ENCODE peak calls at places on chromosomes 1 and 21, in six cellular contexts. One of them, this sample, is unnamed.

GRCh38 chr1:20405893-20406604 is 80.0 kb downstream of the CAMK2N1 start:
- DNase-seq in IMR-90: peak; percentile 45
- DNase-seq in RWPE1: no peak
- DNase-seq in right lobe of liver: no peak
- DNase-seq in CD4-positive, CD25-positive, alpha-beta regulatory T cell: no peak
- DNase-seq in brain microvascular endothelial cell: peak; percentile 27
- DNase-seq in this sample: no peak

GRCh38 chr1:192441492-192441891 is 124.7 kb downstream of the RGS21 start:
- DNase-seq in IMR-90: no peak
- DNase-seq in brain microvascular endothelial cell: no peak
- DNase-seq in RWPE1: no peak
- DNase-seq in CD4-positive, CD25-positive, alpha-beta regulatory T cell: no peak
- DNase-seq in right lobe of liver: no peak
- DNase-seq in this sample: no peak

GRCh38 chr1:57824535-57824934 is 400.7 kb upstream of the DAB1 start:
- DNase-seq in right lobe of liver: no peak
- DNase-seq in RWPE1: peak; percentile 49
- DNase-seq in brain microvascular endothelial cell: no peak
- DNase-seq in CD4-positive, CD25-positive, alpha-beta regulatory T cell: no peak
- DNase-seq in IMR-90: no peak
- DNase-seq in this sample: no peak

GRCh38 chr1:34415140-34415539 is 238.4 kb downstream of the C1orf94 start:
- DNase-seq in IMR-90: no peak
- DNase-seq in brain microvascular endothelial cell: no peak
- DNase-seq in CD4-positive, CD25-positive, alpha-beta regulatory T cell: no peak
- DNase-seq in RWPE1: no peak
- DNase-seq in right lobe of liver: no peak
- DNase-seq in this sample: no peak

GRCh38 chr1:92709738-92710137 is 75.2 kb downstream of the EVI5 start:
- DNase-seq in right lobe of liver: peak; percentile 53
- DNase-seq in IMR-90: peak; percentile 91
- DNase-seq in brain microvascular endothelial cell: peak; percentile 73
- DNase-seq in CD4-positive, CD25-positive, alpha-beta regulatory T cell: no peak
- DNase-seq in RWPE1: peak; percentile 34
- DNase-seq in this sample: no peak

GRCh38 chr1:167671727-167672511 is 41.9 kb downstream of the RCSD1 start:
- DNase-seq in CD4-positive, CD25-positive, alpha-beta regulatory T cell: no peak
- DNase-seq in right lobe of liver: no peak
- DNase-seq in IMR-90: no peak
- DNase-seq in brain microvascular endothelial cell: no peak
- DNase-seq in RWPE1: no peak
- DNase-seq in this sample: no peak

GRCh38 chr1:220235462-220235861 is 36.8 kb downstream of the RAB3GAP2 start:
- DNase-seq in RWPE1: peak; percentile 18
- DNase-seq in right lobe of liver: no peak
- DNase-seq in IMR-90: peak; percentile 41
- DNase-seq in CD4-positive, CD25-positive, alpha-beta regulatory T cell: no peak
- DNase-seq in brain microvascular endothelial cell: no peak
- DNase-seq in this sample: no peak

GRCh38 chr1:165928075-165928731 is 100.8 kb downstream of the UCK2 start:
- DNase-seq in IMR-90: peak; percentile 56
- DNase-seq in brain microvascular endothelial cell: peak; percentile 58
- DNase-seq in RWPE1: peak; percentile 41
- DNase-seq in right lobe of liver: peak; percentile 54
- DNase-seq in CD4-positive, CD25-positive, alpha-beta regulatory T cell: no peak
- DNase-seq in this sample: no peak

GRCh38 chr1:234611799-234612351 is 1.9 kb upstream of the IRF2BP2 start:
- DNase-seq in IMR-90: no peak
- DNase-seq in CD4-positive, CD25-positive, alpha-beta regulatory T cell: peak; percentile 33
- DNase-seq in right lobe of liver: peak; percentile 80
- DNase-seq in RWPE1: no peak
- DNase-seq in brain microvascular endothelial cell: peak; percentile 55
- DNase-seq in this sample: peak; percentile 8

GRCh38 chr21:31850886-31851285 is 21.9 kb upstream of the HUNK start:
- DNase-seq in right lobe of liver: no peak
- DNase-seq in RWPE1: no peak
- DNase-seq in brain microvascular endothelial cell: no peak
- DNase-seq in IMR-90: no peak
- DNase-seq in CD4-positive, CD25-positive, alpha-beta regulatory T cell: no peak
- DNase-seq in this sample: no peak

GRCh38 chr1:209383422-209383821 is 200.1 kb upstream of the CAMK1G start:
- DNase-seq in right lobe of liver: no peak
- DNase-seq in RWPE1: peak; percentile 52
- DNase-seq in brain microvascular endothelial cell: no peak
- DNase-seq in IMR-90: no peak
- DNase-seq in CD4-positive, CD25-positive, alpha-beta regulatory T cell: no peak
- DNase-seq in this sample: no peak

GRCh38 chr1:208349679-208350330 is 105.6 kb upstream of the PLXNA2 start:
- DNase-seq in right lobe of liver: no peak
- DNase-seq in CD4-positive, CD25-positive, alpha-beta regulatory T cell: no peak
- DNase-seq in brain microvascular endothelial cell: no peak
- DNase-seq in IMR-90: no peak
- DNase-seq in RWPE1: no peak
- DNase-seq in this sample: no peak

GRCh38 chr1:196309386-196309785 is 298.9 kb downstream of the KCNT2 start:
- DNase-seq in brain microvascular endothelial cell: no peak
- DNase-seq in RWPE1: peak; percentile 38
- DNase-seq in CD4-positive, CD25-positive, alpha-beta regulatory T cell: no peak
- DNase-seq in IMR-90: peak; percentile 68
- DNase-seq in right lobe of liver: no peak
- DNase-seq in this sample: no peak

GRCh38 chr1:214476229-214476957 is 75.0 kb downstream of the PTPN14 start:
- DNase-seq in right lobe of liver: no peak
- DNase-seq in brain microvascular endothelial cell: peak; percentile 34
- DNase-seq in RWPE1: peak; percentile 54
- DNase-seq in CD4-positive, CD25-positive, alpha-beta regulatory T cell: no peak
- DNase-seq in IMR-90: no peak
- DNase-seq in this sample: no peak

GRCh38 chr21:45309069-45309521 is 21.4 kb upstream of the POFUT2 start:
- DNase-seq in CD4-positive, CD25-positive, alpha-beta regulatory T cell: no peak
- DNase-seq in right lobe of liver: peak; percentile 71
- DNase-seq in IMR-90: peak; percentile 64
- DNase-seq in brain microvascular endothelial cell: peak; percentile 84
- DNase-seq in RWPE1: no peak
- DNase-seq in this sample: no peak

GRCh38 chr21:35565204-35565611 is 495.1 kb downstream of the SETD4 start:
- DNase-seq in RWPE1: peak; percentile 24
- DNase-seq in right lobe of liver: no peak
- DNase-seq in brain microvascular endothelial cell: peak; percentile 92
- DNase-seq in CD4-positive, CD25-positive, alpha-beta regulatory T cell: no peak
- DNase-seq in IMR-90: peak; percentile 95
- DNase-seq in this sample: no peak

GRCh38 chr1:238489006-238489405 is 598.3 kb upstream of the ZP4 start:
- DNase-seq in RWPE1: no peak
- DNase-seq in IMR-90: peak; percentile 59
- DNase-seq in right lobe of liver: no peak
- DNase-seq in CD4-positive, CD25-positive, alpha-beta regulatory T cell: no peak
- DNase-seq in brain microvascular endothelial cell: no peak
- DNase-seq in this sample: no peak

GRCh38 chr1:226719596-226720386 is 19.3 kb downstream of the ITPKB start:
- DNase-seq in RWPE1: no peak
- DNase-seq in CD4-positive, CD25-positive, alpha-beta regulatory T cell: no peak
- DNase-seq in IMR-90: no peak
- DNase-seq in right lobe of liver: peak; percentile 32
- DNase-seq in brain microvascular endothelial cell: no peak
- DNase-seq in this sample: no peak

GRCh38 chr1:109739738-109740614 is 862 bp downstream of the GSTM3 start:
- DNase-seq in RWPE1: peak; percentile 66
- DNase-seq in CD4-positive, CD25-positive, alpha-beta regulatory T cell: peak; percentile 77
- DNase-seq in right lobe of liver: peak; percentile 79
- DNase-seq in IMR-90: peak; percentile 55
- DNase-seq in brain microvascular endothelial cell: peak; percentile 65
- DNase-seq in this sample: peak; percentile 77

DNA sequence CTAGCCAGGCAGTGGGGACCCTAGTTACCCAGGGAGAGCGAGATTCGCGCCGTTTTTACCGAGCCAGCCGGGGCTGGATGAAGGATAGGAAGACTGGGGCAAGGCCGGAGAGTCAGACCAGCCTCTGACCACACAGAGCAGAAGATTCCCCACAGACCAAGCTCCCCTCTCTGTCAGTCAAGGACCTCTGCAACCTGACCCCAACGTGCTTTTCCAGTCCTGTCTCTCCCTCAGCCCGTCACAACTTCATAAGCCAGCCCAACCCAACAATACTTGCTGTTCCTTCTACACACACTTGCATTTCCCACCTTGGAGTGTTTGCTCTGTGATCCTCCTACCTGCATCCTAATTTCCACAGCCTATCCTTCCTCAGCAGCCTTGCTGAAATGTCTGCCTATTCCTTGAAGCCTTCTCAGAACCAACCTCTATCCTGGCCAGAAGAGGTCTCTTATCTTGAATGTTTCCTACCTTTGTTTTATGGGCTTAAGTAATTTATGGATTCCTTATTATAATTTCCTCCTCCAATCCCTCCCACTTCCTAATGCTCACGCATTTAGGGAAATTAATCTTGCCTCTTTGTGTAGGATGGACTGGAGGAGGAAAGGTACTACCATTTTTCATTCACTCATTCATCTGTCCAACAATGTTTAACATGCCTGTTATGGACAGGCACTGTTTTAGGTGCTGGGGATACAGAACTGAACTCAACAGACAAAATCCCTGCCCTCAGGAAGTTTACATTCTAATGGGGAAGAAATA is at the start of gene GSTM3:
- DNase-seq in CD4-positive, CD25-positive, alpha-beta regulatory T cell: no peak
- DNase-seq in brain microvascular endothelial cell: no peak
- DNase-seq in RWPE1: no peak
- DNase-seq in right lobe of liver: no peak
- DNase-seq in IMR-90: no peak
- DNase-seq in this sample: no peak
- H3K27ac ChIP-seq in CD4-positive, CD25-positive, alpha-beta regulatory T cell: no peak within 1 kb of the TSS
- H3K27ac ChIP-seq in brain microvascular endothelial cell: peak within 1 kb of the TSS; percentile 31
- H3K27ac ChIP-seq in RWPE1: peak within 1 kb of the TSS; percentile 38
- H3K27ac ChIP-seq in right lobe of liver: no peak within 1 kb of the TSS
- H3K27ac ChIP-seq in IMR-90: peak within 1 kb of the TSS; percentile 38
- H3K27ac ChIP-seq in this sample: peak within 1 kb of the TSS; percentile 56

GRCh38 chr1:200426196-200426595 is 16.4 kb upstream of the ZNF281 start:
- DNase-seq in IMR-90: no peak
- DNase-seq in right lobe of liver: no peak
- DNase-seq in CD4-positive, CD25-positive, alpha-beta regulatory T cell: no peak
- DNase-seq in RWPE1: no peak
- DNase-seq in brain microvascular endothelial cell: no peak
- DNase-seq in this sample: no peak

GRCh38 chr1:200423235-200423634 is 13.4 kb upstream of the ZNF281 start:
- DNase-seq in CD4-positive, CD25-positive, alpha-beta regulatory T cell: no peak
- DNase-seq in right lobe of liver: no peak
- DNase-seq in IMR-90: no peak
- DNase-seq in brain microvascular endothelial cell: no peak
- DNase-seq in RWPE1: no peak
- DNase-seq in this sample: no peak

GRCh38 chr1:200429221-200429751 is 19.4 kb upstream of the ZNF281 start:
- DNase-seq in CD4-positive, CD25-positive, alpha-beta regulatory T cell: no peak
- DNase-seq in brain microvascular endothelial cell: peak; percentile 60
- DNase-seq in RWPE1: no peak
- DNase-seq in right lobe of liver: no peak
- DNase-seq in IMR-90: peak; percentile 62
- DNase-seq in this sample: no peak

GRCh38 chr1:200428482-200429205 is 18.8 kb upstream of the ZNF281 start:
- DNase-seq in CD4-positive, CD25-positive, alpha-beta regulatory T cell: no peak
- DNase-seq in right lobe of liver: no peak
- DNase-seq in RWPE1: no peak
- DNase-seq in brain microvascular endothelial cell: peak; percentile 37
- DNase-seq in IMR-90: peak; percentile 68
- DNase-seq in this sample: no peak

DNA sequence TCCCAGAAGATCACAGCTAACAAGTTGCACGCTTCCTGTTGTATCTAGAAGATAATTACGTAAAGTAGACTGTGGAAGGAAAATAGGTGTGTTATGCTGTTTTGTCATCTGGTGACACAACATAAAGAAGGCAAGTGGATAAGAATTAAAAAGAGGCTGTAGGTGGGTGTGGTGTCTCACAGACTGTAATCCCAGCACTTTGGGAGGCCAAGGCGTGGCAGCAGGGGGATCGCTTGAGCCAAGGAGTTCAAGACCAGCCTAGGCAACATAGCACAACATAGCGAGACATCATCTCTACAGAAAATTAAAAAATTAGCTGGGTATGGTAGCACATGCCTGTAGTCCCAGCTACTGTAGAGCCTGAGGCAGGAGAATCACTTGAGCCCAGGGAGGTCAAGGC is 17.9 kb upstream of the ZNF281 start:
- DNase-seq in brain microvascular endothelial cell: no peak
- DNase-seq in CD4-positive, CD25-positive, alpha-beta regulatory T cell: no peak
- DNase-seq in IMR-90: no peak
- DNase-seq in right lobe of liver: no peak
- DNase-seq in RWPE1: no peak
- DNase-seq in this sample: no peak
- H3K27ac ChIP-seq in brain microvascular endothelial cell: no peak overlapping the region
- H3K27ac ChIP-seq in CD4-positive, CD25-positive, alpha-beta regulatory T cell: no peak overlapping the region
- H3K27ac ChIP-seq in IMR-90: no peak overlapping the region
- H3K27ac ChIP-seq in right lobe of liver: no peak overlapping the region
- H3K27ac ChIP-seq in RWPE1: no peak overlapping the region
- H3K27ac ChIP-seq in this sample: no peak overlapping the region

GRCh38 chr1:24803220-24803619 is 58.0 kb downstream of the CLIC4 start:
- DNase-seq in RWPE1: no peak
- DNase-seq in CD4-positive, CD25-positive, alpha-beta regulatory T cell: no peak
- DNase-seq in IMR-90: no peak
- DNase-seq in brain microvascular endothelial cell: no peak
- DNase-seq in right lobe of liver: no peak
- DNase-seq in this sample: no peak
- H3K27ac ChIP-seq in RWPE1: no peak overlapping the region
- H3K27ac ChIP-seq in CD4-positive, CD25-positive, alpha-beta regulatory T cell: no peak overlapping the region
- H3K27ac ChIP-seq in IMR-90: no peak overlapping the region
- H3K27ac ChIP-seq in brain microvascular endothelial cell: no peak overlapping the region
- H3K27ac ChIP-seq in right lobe of liver: no peak overlapping the region
- H3K27ac ChIP-seq in this sample: no peak overlapping the region

GRCh38 chr1:206956313-206956597 is 10.0 kb upstream of the PIGR start:
- DNase-seq in right lobe of liver: no peak
- DNase-seq in IMR-90: no peak
- DNase-seq in RWPE1: no peak
- DNase-seq in CD4-positive, CD25-positive, alpha-beta regulatory T cell: no peak
- DNase-seq in brain microvascular endothelial cell: no peak
- DNase-seq in this sample: no peak

GRCh38 chr1:206955476-206956312 is 9.4 kb upstream of the PIGR start:
- DNase-seq in IMR-90: no peak
- DNase-seq in CD4-positive, CD25-positive, alpha-beta regulatory T cell: no peak
- DNase-seq in brain microvascular endothelial cell: no peak
- DNase-seq in right lobe of liver: peak; percentile 73
- DNase-seq in RWPE1: no peak
- DNase-seq in this sample: no peak

GRCh38 chr1:206960676-206961386 is 9.4 kb downstream of the FCAMR start:
- DNase-seq in IMR-90: no peak
- DNase-seq in brain microvascular endothelial cell: no peak
- DNase-seq in right lobe of liver: no peak
- DNase-seq in RWPE1: no peak
- DNase-seq in CD4-positive, CD25-positive, alpha-beta regulatory T cell: no peak
- DNase-seq in this sample: no peak

GRCh38 chr1:206957639-206958038 is 11.4 kb upstream of the PIGR start:
- DNase-seq in right lobe of liver: no peak
- DNase-seq in RWPE1: no peak
- DNase-seq in CD4-positive, CD25-positive, alpha-beta regulatory T cell: no peak
- DNase-seq in IMR-90: no peak
- DNase-seq in brain microvascular endothelial cell: no peak
- DNase-seq in this sample: no peak

DNA sequence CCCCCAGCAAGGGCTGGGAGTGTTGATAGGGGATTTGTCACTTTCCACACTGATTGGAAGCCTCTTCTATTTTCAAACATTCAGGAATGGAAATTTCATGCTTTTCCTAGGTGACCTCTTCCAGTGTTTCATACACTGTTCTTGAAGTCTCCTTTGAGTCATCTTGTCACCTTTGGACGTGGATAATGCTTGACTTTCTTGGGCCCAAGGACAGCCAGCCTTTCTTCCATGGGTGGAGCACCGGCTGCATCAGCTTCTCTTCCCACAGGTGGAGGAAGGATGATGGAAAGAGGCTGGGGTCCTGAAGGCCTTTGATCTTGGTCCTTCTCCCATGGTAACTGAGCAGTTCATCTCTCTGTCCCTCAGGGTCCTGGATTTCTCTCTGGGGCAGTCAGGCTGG is 11.9 kb upstream of the PIGR start:
- DNase-seq in brain microvascular endothelial cell: no peak
- DNase-seq in RWPE1: no peak
- DNase-seq in right lobe of liver: no peak
- DNase-seq in CD4-positive, CD25-positive, alpha-beta regulatory T cell: no peak
- DNase-seq in IMR-90: no peak
- DNase-seq in this sample: no peak
- H3K27ac ChIP-seq in brain microvascular endothelial cell: no peak overlapping the region
- H3K27ac ChIP-seq in RWPE1: no peak overlapping the region
- H3K27ac ChIP-seq in right lobe of liver: no peak overlapping the region
- H3K27ac ChIP-seq in CD4-positive, CD25-positive, alpha-beta regulatory T cell: no peak overlapping the region
- H3K27ac ChIP-seq in IMR-90: no peak overlapping the region
- H3K27ac ChIP-seq in this sample: no peak overlapping the region

This sample was measured in effector memory CD4-positive, alpha-beta T cell.